ENCODE peak calls at places on chromosome 12, in ten cellular contexts. One of them, this sample, is unnamed.

GRCh38 chr12:21301-22189 is 45.0 kb upstream of the IQSEC3 start:
- DNase-seq in HFF-Myc: no peak
- DNase-seq in heart right ventricle: no peak
- DNase-seq in tibial artery: peak
- DNase-seq in H7: no peak
- DNase-seq in cardiac muscle cell: no peak
- DNase-seq in cardiac fibroblast: no peak
- DNase-seq in stimulated activated CD4-positive, alpha-beta T cell treated with anti-CD3 and anti-CD28 coated beads, TNF-alpha, amount 100 ng/mL, for 1 hour: no peak
- DNase-seq in body of pancreas: no peak
- DNase-seq in H9: no peak
- DNase-seq in this sample: no peak

GRCh38 chr12:120483621-120484020 is 12.3 kb upstream of the DYNLL1 start:
- DNase-seq in HFF-Myc: no peak
- DNase-seq in heart right ventricle: no peak
- DNase-seq in tibial artery: no peak
- DNase-seq in H7: no peak
- DNase-seq in cardiac muscle cell: no peak
- DNase-seq in cardiac fibroblast: no peak
- DNase-seq in stimulated activated CD4-positive, alpha-beta T cell treated with anti-CD3 and anti-CD28 coated beads, TNF-alpha, amount 100 ng/mL, for 1 hour: no peak
- DNase-seq in body of pancreas: no peak
- DNase-seq in H9: no peak
- DNase-seq in this sample: no peak

GRCh38 chr12:85065816-85066482 is 29.8 kb downstream of the LRRIQ1 start:
- DNase-seq in HFF-Myc: peak
- DNase-seq in heart right ventricle: no peak
- DNase-seq in tibial artery: no peak
- DNase-seq in H7: no peak
- DNase-seq in cardiac muscle cell: no peak
- DNase-seq in cardiac fibroblast: no peak
- DNase-seq in stimulated activated CD4-positive, alpha-beta T cell treated with anti-CD3 and anti-CD28 coated beads, TNF-alpha, amount 100 ng/mL, for 1 hour: no peak
- DNase-seq in body of pancreas: no peak
- DNase-seq in H9: no peak
- DNase-seq in this sample: no peak

GRCh38 chr12:78191611-78192010 is 360.9 kb downstream of the NAV3 start:
- DNase-seq in HFF-Myc: no peak
- DNase-seq in heart right ventricle: no peak
- DNase-seq in tibial artery: no peak
- DNase-seq in H7: no peak
- DNase-seq in cardiac muscle cell: no peak
- DNase-seq in cardiac fibroblast: peak
- DNase-seq in stimulated activated CD4-positive, alpha-beta T cell treated with anti-CD3 and anti-CD28 coated beads, TNF-alpha, amount 100 ng/mL, for 1 hour: no peak
- DNase-seq in body of pancreas: no peak
- DNase-seq in H9: no peak
- DNase-seq in this sample: no peak

GRCh38 chr12:645563-646071 is 17.6 kb downstream of the NINJ2 start:
- DNase-seq in HFF-Myc: no peak
- DNase-seq in heart right ventricle: peak
- DNase-seq in tibial artery: peak
- DNase-seq in H7: no peak
- DNase-seq in cardiac muscle cell: peak
- DNase-seq in cardiac fibroblast: peak
- DNase-seq in stimulated activated CD4-positive, alpha-beta T cell treated with anti-CD3 and anti-CD28 coated beads, TNF-alpha, amount 100 ng/mL, for 1 hour: no peak
- DNase-seq in body of pancreas: no peak
- DNase-seq in H9: no peak
- DNase-seq in this sample: no peak

GRCh38 chr12:13661005-13661887 is 320.2 kb downstream of the GRIN2B start:
- DNase-seq in HFF-Myc: peak
- DNase-seq in heart right ventricle: peak
- DNase-seq in tibial artery: no peak
- DNase-seq in H7: peak
- DNase-seq in cardiac muscle cell: peak
- DNase-seq in cardiac fibroblast: peak
- DNase-seq in stimulated activated CD4-positive, alpha-beta T cell treated with anti-CD3 and anti-CD28 coated beads, TNF-alpha, amount 100 ng/mL, for 1 hour: no peak
- DNase-seq in body of pancreas: peak
- DNase-seq in H9: peak
- DNase-seq in this sample: no peak

GRCh38 chr12:1681493-1681807 is 9.4 kb upstream of the ADIPOR2 start:
- DNase-seq in HFF-Myc: no peak
- DNase-seq in heart right ventricle: no peak
- DNase-seq in tibial artery: no peak
- DNase-seq in H7: no peak
- DNase-seq in cardiac muscle cell: no peak
- DNase-seq in cardiac fibroblast: no peak
- DNase-seq in stimulated activated CD4-positive, alpha-beta T cell treated with anti-CD3 and anti-CD28 coated beads, TNF-alpha, amount 100 ng/mL, for 1 hour: no peak
- DNase-seq in body of pancreas: no peak
- DNase-seq in H9: no peak
- DNase-seq in this sample: no peak

GRCh38 chr12:38776657-38777056 is 128.7 kb downstream of the CPNE8 start:
- DNase-seq in HFF-Myc: no peak
- DNase-seq in heart right ventricle: no peak
- DNase-seq in tibial artery: no peak
- DNase-seq in H7: no peak
- DNase-seq in cardiac muscle cell: no peak
- DNase-seq in cardiac fibroblast: peak
- DNase-seq in stimulated activated CD4-positive, alpha-beta T cell treated with anti-CD3 and anti-CD28 coated beads, TNF-alpha, amount 100 ng/mL, for 1 hour: no peak
- DNase-seq in body of pancreas: no peak
- DNase-seq in H9: no peak
- DNase-seq in this sample: no peak

GRCh38 chr12:110849748-110850403 is 3.1 kb downstream of the CCDC63 start:
- DNase-seq in HFF-Myc: no peak
- DNase-seq in heart right ventricle: no peak
- DNase-seq in tibial artery: no peak
- DNase-seq in H7: no peak
- DNase-seq in cardiac muscle cell: no peak
- DNase-seq in cardiac fibroblast: no peak
- DNase-seq in stimulated activated CD4-positive, alpha-beta T cell treated with anti-CD3 and anti-CD28 coated beads, TNF-alpha, amount 100 ng/mL, for 1 hour: no peak
- DNase-seq in body of pancreas: no peak
- DNase-seq in H9: no peak
- DNase-seq in this sample: no peak

GRCh38 chr12:1791104-1791927 is 29.0 kb upstream of the LRTM2 start:
- DNase-seq in HFF-Myc: peak
- DNase-seq in heart right ventricle: peak
- DNase-seq in tibial artery: peak
- DNase-seq in H7: peak
- DNase-seq in cardiac muscle cell: peak
- DNase-seq in cardiac fibroblast: peak
- DNase-seq in stimulated activated CD4-positive, alpha-beta T cell treated with anti-CD3 and anti-CD28 coated beads, TNF-alpha, amount 100 ng/mL, for 1 hour: peak
- DNase-seq in body of pancreas: peak
- DNase-seq in H9: no peak
- DNase-seq in this sample: peak

GRCh38 chr12:2876431-2877046 is 435 bp downstream of the FOXM1 start:
- DNase-seq in HFF-Myc: no peak
- DNase-seq in heart right ventricle: no peak
- DNase-seq in tibial artery: no peak
- DNase-seq in H7: no peak
- DNase-seq in cardiac muscle cell: no peak
- DNase-seq in cardiac fibroblast: peak
- DNase-seq in stimulated activated CD4-positive, alpha-beta T cell treated with anti-CD3 and anti-CD28 coated beads, TNF-alpha, amount 100 ng/mL, for 1 hour: no peak
- DNase-seq in body of pancreas: no peak
- DNase-seq in H9: no peak
- DNase-seq in this sample: no peak

GRCh38 chr12:10553148-10553547 is 47.5 kb downstream of the EIF2S3B start:
- DNase-seq in HFF-Myc: no peak
- DNase-seq in heart right ventricle: no peak
- DNase-seq in tibial artery: no peak
- DNase-seq in H7: no peak
- DNase-seq in cardiac muscle cell: no peak
- DNase-seq in cardiac fibroblast: no peak
- DNase-seq in stimulated activated CD4-positive, alpha-beta T cell treated with anti-CD3 and anti-CD28 coated beads, TNF-alpha, amount 100 ng/mL, for 1 hour: no peak
- DNase-seq in body of pancreas: no peak
- DNase-seq in H9: no peak
- DNase-seq in this sample: no peak

GRCh38 chr12:92552412-92553108 is 150.2 kb upstream of the PLEKHG7 start:
- DNase-seq in HFF-Myc: no peak
- DNase-seq in heart right ventricle: no peak
- DNase-seq in tibial artery: no peak
- DNase-seq in H7: no peak
- DNase-seq in cardiac muscle cell: peak
- DNase-seq in cardiac fibroblast: no peak
- DNase-seq in stimulated activated CD4-positive, alpha-beta T cell treated with anti-CD3 and anti-CD28 coated beads, TNF-alpha, amount 100 ng/mL, for 1 hour: no peak
- DNase-seq in body of pancreas: no peak
- DNase-seq in H9: no peak
- DNase-seq in this sample: no peak

GRCh38 chr12:87953257-87953860 is 75.8 kb downstream of the C12orf50 start:
- DNase-seq in HFF-Myc: peak
- DNase-seq in heart right ventricle: no peak
- DNase-seq in tibial artery: no peak
- DNase-seq in H7: peak
- DNase-seq in cardiac muscle cell: peak
- DNase-seq in cardiac fibroblast: peak
- DNase-seq in stimulated activated CD4-positive, alpha-beta T cell treated with anti-CD3 and anti-CD28 coated beads, TNF-alpha, amount 100 ng/mL, for 1 hour: no peak
- DNase-seq in body of pancreas: no peak
- DNase-seq in H9: no peak
- DNase-seq in this sample: no peak

GRCh38 chr12:59079029-59079428 is 158.7 kb upstream of the LRIG3 start:
- DNase-seq in HFF-Myc: no peak
- DNase-seq in heart right ventricle: no peak
- DNase-seq in tibial artery: no peak
- DNase-seq in H7: no peak
- DNase-seq in cardiac muscle cell: no peak
- DNase-seq in cardiac fibroblast: no peak
- DNase-seq in stimulated activated CD4-positive, alpha-beta T cell treated with anti-CD3 and anti-CD28 coated beads, TNF-alpha, amount 100 ng/mL, for 1 hour: no peak
- DNase-seq in body of pancreas: no peak
- DNase-seq in H9: no peak
- DNase-seq in this sample: no peak

GRCh38 chr12:13203028-13203922 is 6.7 kb downstream of the EMP1 start:
- DNase-seq in HFF-Myc: no peak
- DNase-seq in heart right ventricle: peak
- DNase-seq in tibial artery: peak
- DNase-seq in H7: peak
- DNase-seq in cardiac muscle cell: peak
- DNase-seq in cardiac fibroblast: peak
- DNase-seq in stimulated activated CD4-positive, alpha-beta T cell treated with anti-CD3 and anti-CD28 coated beads, TNF-alpha, amount 100 ng/mL, for 1 hour: no peak
- DNase-seq in body of pancreas: no peak
- DNase-seq in H9: peak
- DNase-seq in this sample: no peak

GRCh38 chr12:6345319-6346071 is 3.6 kb upstream of the TNFRSF1A start:
- DNase-seq in HFF-Myc: no peak
- DNase-seq in heart right ventricle: no peak
- DNase-seq in tibial artery: peak
- DNase-seq in H7: no peak
- DNase-seq in cardiac muscle cell: no peak
- DNase-seq in cardiac fibroblast: peak
- DNase-seq in stimulated activated CD4-positive, alpha-beta T cell treated with anti-CD3 and anti-CD28 coated beads, TNF-alpha, amount 100 ng/mL, for 1 hour: no peak
- DNase-seq in body of pancreas: no peak
- DNase-seq in H9: no peak
- DNase-seq in this sample: no peak

GRCh38 chr12:116592731-116593130 is 33.5 kb downstream of the MAP1LC3B2 start:
- DNase-seq in HFF-Myc: no peak
- DNase-seq in heart right ventricle: no peak
- DNase-seq in tibial artery: no peak
- DNase-seq in H7: no peak
- DNase-seq in cardiac muscle cell: no peak
- DNase-seq in cardiac fibroblast: no peak
- DNase-seq in stimulated activated CD4-positive, alpha-beta T cell treated with anti-CD3 and anti-CD28 coated beads, TNF-alpha, amount 100 ng/mL, for 1 hour: no peak
- DNase-seq in body of pancreas: no peak
- DNase-seq in H9: no peak
- DNase-seq in this sample: no peak

GRCh38 chr12:75917704-75918103 is 113.9 kb downstream of the PHLDA1 start:
- DNase-seq in HFF-Myc: no peak
- DNase-seq in heart right ventricle: no peak
- DNase-seq in tibial artery: no peak
- DNase-seq in H7: no peak
- DNase-seq in cardiac muscle cell: no peak
- DNase-seq in cardiac fibroblast: no peak
- DNase-seq in stimulated activated CD4-positive, alpha-beta T cell treated with anti-CD3 and anti-CD28 coated beads, TNF-alpha, amount 100 ng/mL, for 1 hour: no peak
- DNase-seq in body of pancreas: no peak
- DNase-seq in H9: no peak
- DNase-seq in this sample: no peak

GRCh38 chr12:25323774-25324086 is 73.0 kb upstream of the KRAS start:
- DNase-seq in HFF-Myc: no peak
- DNase-seq in heart right ventricle: no peak
- DNase-seq in tibial artery: no peak
- DNase-seq in H7: no peak
- DNase-seq in cardiac muscle cell: no peak
- DNase-seq in cardiac fibroblast: no peak
- DNase-seq in stimulated activated CD4-positive, alpha-beta T cell treated with anti-CD3 and anti-CD28 coated beads, TNF-alpha, amount 100 ng/mL, for 1 hour: no peak
- DNase-seq in body of pancreas: no peak
- DNase-seq in H9: no peak
- DNase-seq in this sample: no peak

GRCh38 chr12:46049665-46050064 is 59.3 kb upstream of the SCAF11 start:
- DNase-seq in HFF-Myc: no peak
- DNase-seq in heart right ventricle: no peak
- DNase-seq in tibial artery: no peak
- DNase-seq in H7: no peak
- DNase-seq in cardiac muscle cell: no peak
- DNase-seq in cardiac fibroblast: no peak
- DNase-seq in stimulated activated CD4-positive, alpha-beta T cell treated with anti-CD3 and anti-CD28 coated beads, TNF-alpha, amount 100 ng/mL, for 1 hour: no peak
- DNase-seq in body of pancreas: no peak
- DNase-seq in H9: peak
- DNase-seq in this sample: no peak

GRCh38 chr12:115943630-115944391 is 333.7 kb downstream of the MED13L start:
- DNase-seq in HFF-Myc: no peak
- DNase-seq in heart right ventricle: no peak
- DNase-seq in tibial artery: no peak
- DNase-seq in H7: no peak
- DNase-seq in cardiac muscle cell: no peak
- DNase-seq in cardiac fibroblast: no peak
- DNase-seq in stimulated activated CD4-positive, alpha-beta T cell treated with anti-CD3 and anti-CD28 coated beads, TNF-alpha, amount 100 ng/mL, for 1 hour: no peak
- DNase-seq in body of pancreas: peak
- DNase-seq in H9: no peak
- DNase-seq in this sample: no peak

GRCh38 chr12:131384544-131384855 is 326.4 kb upstream of the SFSWAP start:
- DNase-seq in HFF-Myc: no peak
- DNase-seq in heart right ventricle: no peak
- DNase-seq in tibial artery: no peak
- DNase-seq in H7: peak
- DNase-seq in cardiac muscle cell: no peak
- DNase-seq in cardiac fibroblast: no peak
- DNase-seq in stimulated activated CD4-positive, alpha-beta T cell treated with anti-CD3 and anti-CD28 coated beads, TNF-alpha, amount 100 ng/mL, for 1 hour: no peak
- DNase-seq in body of pancreas: no peak
- DNase-seq in H9: no peak
- DNase-seq in this sample: no peak

GRCh38 chr12:8687846-8688601 is 9.8 kb upstream of the RIMKLB start:
- DNase-seq in HFF-Myc: peak
- DNase-seq in heart right ventricle: peak
- DNase-seq in tibial artery: peak
- DNase-seq in H7: peak
- DNase-seq in cardiac muscle cell: peak
- DNase-seq in cardiac fibroblast: peak
- DNase-seq in stimulated activated CD4-positive, alpha-beta T cell treated with anti-CD3 and anti-CD28 coated beads, TNF-alpha, amount 100 ng/mL, for 1 hour: no peak
- DNase-seq in body of pancreas: no peak
- DNase-seq in H9: peak
- DNase-seq in this sample: no peak

GRCh38 chr12:18864900-18865561 is 127.1 kb downstream of the CAPZA3 start:
- DNase-seq in HFF-Myc: peak
- DNase-seq in heart right ventricle: no peak
- DNase-seq in tibial artery: no peak
- DNase-seq in H7: no peak
- DNase-seq in cardiac muscle cell: no peak
- DNase-seq in cardiac fibroblast: peak
- DNase-seq in stimulated activated CD4-positive, alpha-beta T cell treated with anti-CD3 and anti-CD28 coated beads, TNF-alpha, amount 100 ng/mL, for 1 hour: no peak
- DNase-seq in body of pancreas: no peak
- DNase-seq in H9: no peak
- DNase-seq in this sample: no peak